ENCODE peak calls at places on chromosomes 1 and 21, in seven cellular contexts. G is stomach, E is SK-N-SH, P is tibial nerve, L is sigmoid colon, K is H1, T is transverse colon. C is an unnamed sample. For H3K27me3, the result is how much of the 10 kb centered on the place peaks cover.

GRCh38 chr1:221263831-221264767 is 384.9 kb downstream of the HLX start:
- DNase-seq in K (peak), G (peak), P (peak), E (peak), L (peak), T (peak), C (no peak)

GRCh38 chr1:230307213-230307612 is 118.9 kb downstream of the PGBD5 start:
- DNase-seq in P (no peak), L (peak), T (no peak), G (no peak), E (no peak), K (no peak), C (no peak)

GRCh38 chr1:30588311-30589073 is 134.9 kb downstream of the MATN1 start:
- DNase-seq in L (no peak), K (no peak), E (no peak), T (no peak), P (no peak), G (no peak), C (no peak)

GRCh38 chr1:234845097-234845660 is 235.2 kb upstream of the IRF2BP2 start:
- DNase-seq in P (no peak), T (no peak), L (no peak), G (no peak), E (no peak), K (no peak), C (no peak)

GRCh38 chr1:3858231-3858981 is 1.1 kb downstream of the DFFB start:
- DNase-seq in P (no peak), T (peak), E (peak), K (no peak), G (peak), L (no peak), C (no peak)

GRCh38 chr1:221078260-221078965 is 199.2 kb downstream of the HLX start:
- DNase-seq in P (no peak), T (no peak), E (no peak), G (no peak), L (no peak), K (no peak), C (no peak)

GRCh38 chr1:200654660-200655059 is 15.0 kb downstream of the DDX59 start:
- DNase-seq in E (no peak), T (no peak), K (no peak), L (no peak), G (no peak), P (no peak), C (no peak)

GRCh38 chr1:58882322-58882951 is 98.6 kb upstream of the JUN start:
- DNase-seq in G (no peak), K (no peak), E (no peak), T (no peak), L (no peak), P (no peak), C (no peak)

GRCh38 chr1:48810740-48811139 is 34.0 kb upstream of the BEND5 start:
- DNase-seq in E (no peak), T (no peak), G (no peak), P (no peak), K (no peak), L (no peak), C (no peak)

GRCh38 chr1:24351918-24352637 is 32.9 kb downstream of the GRHL3 start:
- DNase-seq in E (no peak), G (no peak), P (no peak), T (no peak), L (no peak), K (no peak), C (no peak)

GRCh38 chr1:115476616-115477015 is 138.6 kb upstream of the NGF start:
- DNase-seq in G (no peak), K (no peak), P (no peak), L (no peak), E (no peak), T (no peak), C (no peak)

GRCh38 chr1:99886841-99887240 is 36.7 kb downstream of the AGL start:
- DNase-seq in T (no peak), E (no peak), G (no peak), P (no peak), K (no peak), L (no peak), C (no peak)

GRCh38 chr1:39422604-39423003 is 68.8 kb upstream of the BMP8A start:
- DNase-seq in G (no peak), T (no peak), K (no peak), E (peak), P (no peak), L (no peak), C (no peak)

GRCh38 chr1:83770322-83770661 is 228.6 kb downstream of the TTLL7 start:
- DNase-seq in L (no peak), K (no peak), P (no peak), G (no peak), T (no peak), E (no peak), C (no peak)

GRCh38 chr1:4411862-4412261 is 242.5 kb upstream of the AJAP1 start:
- DNase-seq in L (peak), K (no peak), T (no peak), E (no peak), G (no peak), P (no peak), C (no peak)

GRCh38 chr1:151728151-151728711 is 6.9 kb downstream of the RIIAD1 start:
- DNase-seq in G (no peak), P (no peak), E (peak), K (no peak), T (no peak), L (peak), C (no peak)

GRCh38 chr1:229297746-229298145 is 26.8 kb downstream of the RAB4A start:
- DNase-seq in G (no peak), L (no peak), T (no peak), P (no peak), K (no peak), E (no peak), C (no peak)

GRCh38 chr1:28740118-28740517 is 3.4 kb downstream of the YTHDF2 start:
- DNase-seq in T (no peak), P (no peak), E (no peak), G (no peak), K (no peak), L (no peak), C (no peak)

GRCh38 chr1:227729144-227729880 is 5.8 kb downstream of the JMJD4 start:
- DNase-seq in L (no peak), G (no peak), E (peak), P (no peak), T (no peak), K (no peak), C (peak)

GRCh38 chr1:166272851-166273250 is 106.0 kb upstream of the FAM78B start:
- DNase-seq in G (no peak), T (no peak), P (no peak), K (no peak), E (no peak), L (no peak), C (no peak)

GRCh38 chr1:84972377-84972987 is 24.4 kb downstream of the MCOLN2 start:
- DNase-seq in P (no peak), K (no peak), L (no peak), T (no peak), G (no peak), E (no peak), C (no peak)

GRCh38 chr1:41318135-41318534 is 43.1 kb upstream of the FOXO6 start:
- DNase-seq in E (no peak), G (no peak), T (no peak), P (no peak), L (no peak), K (no peak), C (no peak)

GRCh38 chr1:26450906-26451305 is 18.8 kb downstream of the DHDDS start:
- DNase-seq in L (no peak), P (no peak), G (no peak), E (no peak), T (no peak), K (no peak), C (no peak)

GRCh38 chr1:29332204-29332603 is 95.9 kb downstream of the PTPRU start:
- DNase-seq in E (no peak), L (peak), T (peak), G (no peak), K (peak), P (no peak), C (no peak)

GRCh38 chr1:67214420-67215174 is 48.3 kb downstream of the IL23R start:
- DNase-seq in G (no peak), T (peak), L (no peak), K (no peak), E (no peak), P (no peak), C (no peak)

GRCh38 chr1:106831511-106831910 is 225.0 kb upstream of the PRMT6 start:
- DNase-seq in E (no peak), G (no peak), P (no peak), L (no peak), K (no peak), T (no peak), C (no peak)

GRCh38 chr1:227343727-227344551 is 25.6 kb upstream of the CDC42BPA start:
- DNase-seq in G (no peak), P (no peak), E (no peak), T (no peak), K (no peak), L (no peak), C (no peak)

DNA sequence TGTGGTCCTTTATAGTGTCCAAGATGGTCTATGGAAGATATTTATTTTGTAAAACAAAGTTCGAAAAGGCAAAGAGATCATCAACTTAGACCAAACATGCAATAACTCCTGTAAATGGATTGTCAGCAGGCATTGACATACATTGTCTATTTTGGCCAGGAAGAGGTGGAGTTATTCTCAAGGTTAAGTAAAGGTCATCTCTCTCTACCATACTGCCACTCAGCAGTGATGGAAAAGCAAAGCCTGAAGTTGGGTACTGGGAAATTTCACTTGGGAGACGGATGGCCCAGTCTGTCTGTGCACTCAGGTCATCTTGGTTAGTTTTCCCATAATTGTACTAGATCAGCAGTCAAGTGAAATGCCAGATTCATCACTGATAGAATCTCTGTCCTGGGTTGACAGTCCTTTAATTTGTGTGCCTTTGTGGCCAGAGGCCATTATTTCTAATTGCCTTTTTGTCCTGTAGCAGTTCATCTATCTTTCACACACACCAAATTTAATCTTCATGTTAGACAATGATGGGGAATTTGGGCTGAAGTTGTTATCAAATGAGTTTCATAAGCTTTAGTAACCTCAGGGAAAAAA is 17.5 kb downstream of the PIGP start:
- DNase-seq in E (peak), G (no peak), L (no peak), P (no peak), K (no peak), T (no peak), C (no peak)
- TF ChIP-seq EP300 in E (peak), G (no peak), L (no peak), P (no peak), K (no peak), T (no peak), C (no peak)

GRCh38 chr1:243837907-243838546 is 12.0 kb downstream of the AKT3 start:
- DNase-seq in T (no peak), K (no peak), L (no peak), G (no peak), E (no peak), P (no peak), C (no peak)
- TF ChIP-seq CTCF in T (no peak), K (no peak), L (no peak), G (no peak), E (no peak), P (no peak), C (no peak)

GRCh38 chr1:244102471-244102870 is 51.4 kb downstream of the ZBTB18 start:
- DNase-seq in E (no peak), K (no peak), G (no peak), P (no peak), L (no peak), T (no peak), C (no peak)

GRCh38 chr1:244100691-244101453 is 49.8 kb downstream of the ZBTB18 start:
- DNase-seq in K (no peak), P (no peak), G (no peak), E (no peak), L (no peak), T (no peak), C (no peak)

GRCh38 chr1:244102051-244102450 is 51.0 kb downstream of the ZBTB18 start:
- DNase-seq in T (no peak), P (no peak), E (no peak), G (no peak), K (no peak), L (no peak), C (no peak)

GRCh38 chr1:244099258-244099930 is 48.3 kb downstream of the ZBTB18 start:
- DNase-seq in P (no peak), E (no peak), L (no peak), T (no peak), G (no peak), K (no peak), C (no peak)

GRCh38 chr1:244100276-244100675 is 49.2 kb downstream of the ZBTB18 start:
- DNase-seq in T (no peak), G (no peak), P (no peak), E (no peak), K (no peak), L (no peak), C (no peak)
- H3K27me3 ChIP-seq in T (under half), G (under half), P (under half), E (under half), K (under half), L (under half), C (under half)

GRCh38 chr1:217364220-217364619 is 266.7 kb downstream of the GPATCH2 start:
- DNase-seq in P (no peak), T (no peak), L (no peak), K (no peak), G (no peak), E (no peak), C (no peak)
- TF ChIP-seq EP300 in P (no peak), T (no peak), L (no peak), K (no peak), G (no peak), E (no peak), C (no peak)

GRCh38 chr1:167720965-167721616 is 691 bp upstream of the MPZL1 start:
- DNase-seq in K (no peak), P (no peak), G (peak), L (no peak), T (peak), E (peak), C (peak)

GRCh38 chr1:167721617-167722151 is at the start of gene MPZL1:
- DNase-seq in T (peak), G (peak), E (peak), P (peak), L (peak), K (no peak), C (peak)

GRCh38 chr1:167723707-167724323 is 2.0 kb downstream of the MPZL1 start:
- DNase-seq in K (no peak), L (no peak), G (no peak), E (no peak), T (no peak), P (no peak), C (no peak)

GRCh38 chr1:167722152-167722869 is 529 bp downstream of the MPZL1 start:
- DNase-seq in P (no peak), L (peak), E (peak), G (peak), T (peak), K (no peak), C (no peak)

GRCh38 chr1:167722870-167723251 is 1.1 kb downstream of the MPZL1 start:
- DNase-seq in G (no peak), P (no peak), L (no peak), E (no peak), K (no peak), T (no peak), C (no peak)
- TF ChIP-seq CTCF in G (no peak), P (no peak), L (no peak), E (no peak), K (no peak), T (no peak), C (no peak)

GRCh38 chr1:6148497-6149241 is 31.5 kb downstream of the CHD5 start:
- DNase-seq in L (no peak), E (peak), P (no peak), K (peak), T (peak), G (peak), C (peak)
- H3K27me3 ChIP-seq in L (under half), E (under half), P (under half), K (under half), T (under half), G (under half), C (under half)

DNA sequence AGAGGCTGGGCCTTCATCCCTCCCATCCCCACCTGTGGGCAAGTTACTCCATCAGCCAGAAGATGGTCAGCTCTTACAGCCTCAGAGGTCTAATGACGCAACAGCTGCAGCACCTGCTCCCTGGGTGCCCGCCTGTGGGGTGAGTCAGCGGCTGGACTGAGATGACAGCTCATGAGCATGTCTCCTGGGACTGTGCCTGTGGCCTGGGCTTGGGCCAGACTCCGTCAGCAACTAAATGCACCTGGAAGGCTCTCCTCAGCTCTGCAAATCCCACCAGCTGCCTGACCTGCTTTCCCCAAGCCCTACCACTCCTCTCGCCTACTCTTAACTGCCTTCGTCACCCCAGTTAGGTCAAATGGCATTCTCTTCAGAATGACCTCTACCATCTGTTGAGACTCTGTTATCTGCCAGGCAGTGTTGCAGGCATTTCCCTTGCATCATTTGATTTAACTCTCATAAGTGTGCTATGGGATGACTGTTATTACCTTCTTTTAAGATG is 47.7 kb downstream of the ETS2 start:
- DNase-seq in P (no peak), G (peak), K (no peak), E (no peak), T (no peak), L (no peak), C (no peak)
- TF ChIP-seq EP300 in P (no peak), G (no peak), K (no peak), E (no peak), T (no peak), L (no peak), C (no peak)

DNA sequence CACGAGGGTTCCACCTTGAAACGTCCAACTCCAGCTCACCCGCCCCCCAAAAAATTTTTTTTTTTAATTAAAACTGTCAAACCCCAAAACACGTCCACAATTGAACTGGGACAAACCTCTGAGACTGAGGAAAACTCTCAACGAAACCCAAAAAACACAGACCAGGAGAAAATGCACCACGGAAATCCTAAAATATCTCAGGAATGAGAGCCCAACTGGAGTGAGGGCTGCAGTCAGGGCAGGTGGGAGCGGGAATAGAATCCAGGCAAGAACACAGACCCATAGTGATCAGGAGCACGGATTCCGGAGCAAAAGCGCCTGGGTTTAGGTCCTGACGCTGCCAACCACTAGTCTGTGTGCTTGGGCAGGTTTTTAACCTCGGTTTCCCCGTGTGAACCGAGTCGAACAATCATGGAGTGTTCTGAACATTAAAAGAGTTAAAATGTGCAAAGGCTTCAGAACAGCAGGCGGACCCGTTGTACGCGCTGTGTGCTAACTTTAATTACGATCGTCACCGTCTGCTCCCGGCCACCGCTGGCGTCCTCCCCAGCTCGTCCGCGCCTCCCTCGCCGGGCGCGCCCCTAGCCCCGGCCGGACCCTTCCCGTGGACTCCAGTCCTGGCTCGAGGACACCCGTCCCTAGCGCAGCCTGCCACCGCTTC is 624 bp downstream of the ARHGAP29 start:
- DNase-seq in P (no peak), K (no peak), L (peak), G (peak), E (no peak), T (peak), C (peak)
- TF ChIP-seq CTCF in P (no peak), K (peak), L (peak), G (no peak), E (peak), T (no peak), C (no peak)

DNA sequence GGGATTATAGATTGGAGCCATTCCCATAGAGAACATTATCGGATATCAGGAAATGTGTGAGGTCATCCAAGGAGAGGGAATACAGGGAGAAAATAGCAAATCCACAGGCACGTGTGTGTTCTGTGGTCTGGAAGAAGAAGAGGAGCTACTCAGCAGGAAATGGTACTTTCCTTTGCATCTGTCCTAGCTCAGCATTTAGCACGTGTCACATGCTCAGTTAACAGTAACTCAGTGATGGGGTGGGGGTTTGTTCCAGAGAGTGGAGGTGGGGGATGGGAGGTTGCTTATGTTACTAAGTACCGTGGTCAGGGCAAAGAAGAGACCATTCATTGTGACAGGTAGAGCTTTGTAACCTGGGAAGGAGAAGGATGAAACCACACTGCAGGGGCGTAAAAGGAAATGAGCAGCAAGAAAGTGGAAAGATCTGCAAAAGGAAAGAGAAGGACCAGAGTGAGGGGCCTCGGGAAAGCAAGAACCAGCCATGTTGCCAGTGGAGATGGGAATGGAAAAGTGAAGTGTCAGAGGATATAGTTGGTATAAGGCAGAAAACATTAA is 100.4 kb downstream of the ATP5PO start:
- DNase-seq in K (no peak), L (no peak), E (no peak), T (no peak), P (no peak), G (no peak), C (no peak)
- H3K27me3 ChIP-seq in K (under half), L (under half), E (under half), T (under half), P (under half), G (under half), C (under half)

GRCh38 chr1:70811815-70812214 is 235.8 kb downstream of the PTGER3 start:
- DNase-seq in T (no peak), G (no peak), L (no peak), E (no peak), K (no peak), P (no peak), C (no peak)
- TF ChIP-seq EP300 in T (no peak), G (no peak), L (no peak), E (no peak), K (no peak), P (no peak), C (no peak)

C was measured in ovary.